ENCODE peak calls at places on chromosomes 1 and 21, in nine cellular contexts. J is progenitor cell of endocrine pancreas, Y is hepatocyte, T is choroid plexus epithelial cell, H is omental fat pad, X is colonic mucosa, A is neural progenitor cell, Z is tibial nerve, L is upper lobe of right lung. Q is an unnamed sample.
A peak's percentile ranks its signal among the peaks of the same experiment; 100 is the strongest.

GRCh38 chr1:21702780-21703179 is 33.6 kb upstream of the RAP1GAP start:
- DNase-seq in Z (no peak), X (no peak), H (no peak), J (no peak), L (no peak), T (peak; percentile 22), Y (no peak), A (no peak), Q (no peak)

GRCh38 chr1:51535006-51535592 is 16.0 kb upstream of the EPS15 start:
- DNase-seq in T (peak; percentile 87), Z (peak; percentile 52), L (no peak), Y (peak; percentile 53), H (no peak), X (peak; percentile 61), J (no peak), A (peak; percentile 48), Q (no peak)

GRCh38 chr1:205510308-205510950 is 6.0 kb downstream of the CDK18 start:
- DNase-seq in H (no peak), A (no peak), X (no peak), J (no peak), L (no peak), Y (no peak), T (no peak), Z (no peak), Q (no peak)

GRCh38 chr1:71693581-71693980 is 588.8 kb downstream of the NEGR1 start:
- DNase-seq in X (no peak), H (no peak), L (no peak), Y (no peak), Z (no peak), J (no peak), T (no peak), A (no peak), Q (no peak)

GRCh38 chr1:74504125-74505065 is 8.0 kb downstream of the LRRC53 start:
- DNase-seq in H (no peak), L (no peak), Z (no peak), A (peak; percentile 78), T (peak; percentile 43), Y (peak; percentile 76), X (peak; percentile 34), J (peak; percentile 60), Q (no peak)

GRCh38 chr1:239467688-239468087 is 81.3 kb downstream of the CHRM3 start:
- DNase-seq in Z (no peak), Y (no peak), J (no peak), H (no peak), A (no peak), T (no peak), L (no peak), X (no peak), Q (no peak)

GRCh38 chr1:118788372-118788955 is 199.7 kb downstream of the TBX15 start:
- DNase-seq in J (no peak), X (no peak), Y (peak; percentile 7), L (no peak), A (no peak), H (no peak), Z (no peak), T (peak; percentile 96), Q (no peak)

GRCh38 chr1:82927753-82928152 is 1071.2 kb downstream of the TTLL7 start:
- DNase-seq in Z (no peak), A (no peak), L (no peak), J (no peak), T (peak; percentile 2), H (no peak), X (no peak), Y (peak; percentile 20), Q (no peak)

GRCh38 chr21:41583274-41583790 is 75.4 kb upstream of the TMPRSS2 start:
- DNase-seq in Z (no peak), T (peak; percentile 34), A (no peak), L (peak; percentile 91), X (no peak), Y (peak; percentile 54), J (no peak), H (no peak), Q (peak; percentile 31)

GRCh38 chr1:245389878-245390277 is 235.1 kb downstream of the KIF26B start:
- DNase-seq in T (no peak), Y (no peak), A (no peak), Z (no peak), L (no peak), X (no peak), J (no peak), H (no peak), Q (no peak)

GRCh38 chr1:76074321-76075187 is at the start of gene ST6GALNAC3:
- DNase-seq in A (peak; percentile 95), X (peak; percentile 81), J (peak; percentile 67), Z (peak; percentile 59), L (peak; percentile 90), T (peak; percentile 57), H (peak; percentile 51), Y (peak; percentile 91), Q (peak; percentile 85)
- TF ChIP-seq CTCF in A (no peak), X (no peak), J (no peak), Z (no peak), L (no peak), T (no peak), H (no peak), Y (no peak), Q (no peak)

GRCh38 chr1:235635938-235636663 is 13.5 kb downstream of the GNG4 start:
- DNase-seq in J (no peak), H (no peak), T (no peak), Z (no peak), L (no peak), Y (no peak), A (no peak), X (peak; percentile 25), Q (no peak)
- TF ChIP-seq CTCF in J (no peak), H (no peak), T (peak; percentile 12), Z (no peak), L (no peak), Y (no peak), A (peak; percentile 14), X (no peak), Q (no peak)

GRCh38 chr1:229730573-229730972 is 104.5 kb downstream of the URB2 start:
- DNase-seq in L (no peak), Z (no peak), H (no peak), A (no peak), X (no peak), Y (no peak), T (no peak), J (no peak), Q (no peak)
- TF ChIP-seq CTCF in L (no peak), Z (no peak), H (no peak), A (no peak), X (no peak), Y (no peak), T (no peak), J (no peak), Q (no peak)

GRCh38 chr1:156444407-156445001 is 56.1 kb downstream of the MEF2D start:
- DNase-seq in L (no peak), Y (no peak), X (no peak), A (peak; percentile 83), Z (no peak), J (no peak), T (peak; percentile 49), H (no peak), Q (no peak)
- TF ChIP-seq CTCF in L (peak; percentile 27), Y (peak; percentile 45), X (peak; percentile 21), A (peak; percentile 79), Z (no peak), J (peak; percentile 59), T (peak; percentile 64), H (no peak), Q (peak; percentile 37)